ENCODE peak calls at places on chromosomes 1 and 21, in six cellular contexts. J is body of pancreas; G is CD8-positive, alpha-beta memory T cell; W is IMR-90; M is astrocyte; B is A673. F is an unnamed sample. For H3K27me3, the result is how much of the 10 kb centered on the place peaks cover.

GRCh38 chr1:109296782-109297181 is 10.0 kb downstream of the MYBPHL start:
- DNase-seq in J (no peak), G (no peak), W (no peak), M (no peak), B (no peak), F (no peak)

GRCh38 chr1:93598396-93598795 is 83.2 kb downstream of the BCAR3 start:
- DNase-seq in J (no peak), G (no peak), W (no peak), M (no peak), B (no peak), F (no peak)

GRCh38 chr1:34918609-34919561 is 10.6 kb downstream of the DLGAP3 start:
- DNase-seq in J (no peak), G (no peak), W (no peak), M (no peak), B (no peak), F (no peak)

GRCh38 chr1:246157516-246157915 is 349.6 kb downstream of the SMYD3 start:
- DNase-seq in J (no peak), G (no peak), W (no peak), M (no peak), B (no peak), F (no peak)

GRCh38 chr1:97867127-97867526 is 53.7 kb downstream of the DPYD start:
- DNase-seq in J (no peak), G (no peak), W (no peak), M (no peak), B (no peak), F (no peak)

GRCh38 chr1:238985312-238985711 is 401.1 kb upstream of the CHRM3 start:
- DNase-seq in J (no peak), G (no peak), W (no peak), M (no peak), B (no peak), F (no peak)

GRCh38 chr1:48823161-48823560 is 46.5 kb upstream of the BEND5 start:
- DNase-seq in J (peak), G (no peak), W (no peak), M (no peak), B (no peak), F (no peak)

GRCh38 chr21:42799516-42799915 is 79.8 kb downstream of the WDR4 start:
- DNase-seq in J (no peak), G (no peak), W (no peak), M (no peak), B (no peak), F (no peak)

GRCh38 chr21:41396452-41397107 is 29.5 kb upstream of the MX1 start:
- DNase-seq in J (peak), G (no peak), W (no peak), M (no peak), B (no peak), F (no peak)

GRCh38 chr1:48784301-48784700 is 7.6 kb upstream of the BEND5 start:
- DNase-seq in J (no peak), G (no peak), W (no peak), M (no peak), B (no peak), F (no peak)

GRCh38 chr1:21881250-21881649 is 55.9 kb downstream of the HSPG2 start:
- DNase-seq in J (no peak), G (no peak), W (no peak), M (no peak), B (no peak), F (no peak)

GRCh38 chr1:245062906-245063305 is 91.9 kb upstream of the KIF26B start:
- DNase-seq in J (no peak), G (no peak), W (no peak), M (no peak), B (no peak), F (no peak)

GRCh38 chr1:53725238-53725689 is 13.7 kb downstream of the GLIS1 start:
- DNase-seq in J (no peak), G (no peak), W (peak), M (peak), B (peak), F (no peak)

GRCh38 chr21:44958471-44959191 is 18.8 kb downstream of the SLX9 start:
- DNase-seq in J (peak), G (no peak), W (peak), M (peak), B (peak), F (no peak)

GRCh38 chr1:118300808-118301207 is 115.8 kb upstream of the SPAG17 start:
- DNase-seq in J (no peak), G (no peak), W (no peak), M (no peak), B (no peak), F (no peak)

GRCh38 chr1:41313661-41314131 is 47.5 kb upstream of the FOXO6 start:
- DNase-seq in J (peak), G (no peak), W (no peak), M (no peak), B (peak), F (no peak)

GRCh38 chr1:217274927-217275616 is 355.8 kb downstream of the GPATCH2 start:
- DNase-seq in J (no peak), G (no peak), W (peak), M (peak), B (peak), F (no peak)

GRCh38 chr1:193569696-193570269 is 383.4 kb upstream of the B3GALT2 start:
- DNase-seq in J (no peak), G (peak), W (peak), M (peak), B (no peak), F (peak)

GRCh38 chr1:48697066-48697707 is 79.5 kb downstream of the BEND5 start:
- DNase-seq in J (peak), G (no peak), W (peak), M (no peak), B (peak), F (no peak)

GRCh38 chr1:48470506-48470905 is 1.5 kb downstream of the SPATA6 start:
- DNase-seq in J (peak), G (no peak), W (no peak), M (peak), B (no peak), F (no peak)

GRCh38 chr1:235105051-235106043 is 23.3 kb downstream of the TOMM20 start:
- DNase-seq in J (no peak), G (peak), W (peak), M (no peak), B (no peak), F (no peak)

GRCh38 chr1:41666991-41667631 is 182.6 kb upstream of the EDN2 start:
- DNase-seq in J (peak), G (peak), W (peak), M (no peak), B (no peak), F (no peak)

GRCh38 chr1:223711838-223712183 is 528 bp upstream of the CAPN2 start:
- DNase-seq in J (no peak), G (no peak), W (no peak), M (no peak), B (no peak), F (no peak)

GRCh38 chr1:25573591-25573930 is 30.2 kb downstream of the LDLRAP1 start:
- DNase-seq in J (no peak), G (no peak), W (no peak), M (no peak), B (no peak), F (no peak)

GRCh38 chr1:59549903-59550302 is 253.0 kb downstream of the FGGY start:
- DNase-seq in J (peak), G (no peak), W (peak), M (no peak), B (no peak), F (peak)

GRCh38 chr1:244325056-244325764 is 126.5 kb downstream of the ADSS2 start:
- DNase-seq in J (peak), G (peak), W (peak), M (no peak), B (no peak), F (no peak)

GRCh38 chr1:53110370-53111072 is 31.9 kb downstream of the SLC1A7 start:
- DNase-seq in J (peak), G (no peak), W (peak), M (peak), B (no peak), F (peak)

GRCh38 chr1:118084400-118084799 is 100.6 kb downstream of the SPAG17 start:
- DNase-seq in J (no peak), G (no peak), W (no peak), M (no peak), B (peak), F (no peak)

GRCh38 chr1:223731076-223731770 is 18.9 kb downstream of the CAPN2 start:
- DNase-seq in J (no peak), G (no peak), W (peak), M (peak), B (peak), F (no peak)

GRCh38 chr1:115426271-115426771 is 88.3 kb upstream of the NGF start:
- DNase-seq in J (peak), G (no peak), W (peak), M (peak), B (no peak), F (peak)

GRCh38 chr1:47491341-47491753 is 53.5 kb downstream of the FOXD2 start:
- DNase-seq in J (no peak), G (no peak), W (no peak), M (no peak), B (no peak), F (no peak)

GRCh38 chr1:176566004-176566975 is 103.3 kb downstream of the PAPPA2 start:
- DNase-seq in J (no peak), G (no peak), W (no peak), M (peak), B (no peak), F (no peak)

GRCh38 chr1:64111787-64112186 is 91.6 kb upstream of the UBE2U start:
- DNase-seq in J (no peak), G (no peak), W (no peak), M (no peak), B (no peak), F (no peak)

GRCh38 chr1:67749263-67749843 is 64.4 kb downstream of the GADD45A start:
- DNase-seq in J (no peak), G (no peak), W (no peak), M (no peak), B (no peak), F (no peak)

GRCh38 chr1:51948491-51948915 is 42.0 kb downstream of the RAB3B start:
- DNase-seq in J (no peak), G (no peak), W (no peak), M (no peak), B (peak), F (no peak)

GRCh38 chr21:36477001-36477400 is 2.9 kb downstream of the CLDN14 start:
- DNase-seq in J (no peak), G (no peak), W (no peak), M (no peak), B (no peak), F (no peak)

GRCh38 chr1:212432706-212433576 is at the start of gene NENF:
- DNase-seq in J (peak), G (peak), W (peak), M (peak), B (peak), F (peak)

GRCh38 chr1:111563619-111564018 is 56.0 kb upstream of the RAP1A start:
- DNase-seq in J (no peak), G (no peak), W (peak), M (peak), B (no peak), F (no peak)

GRCh38 chr21:45987121-45987711 is 5.6 kb downstream of the COL6A1 start:
- DNase-seq in J (no peak), G (no peak), W (no peak), M (no peak), B (no peak), F (no peak)

DNA sequence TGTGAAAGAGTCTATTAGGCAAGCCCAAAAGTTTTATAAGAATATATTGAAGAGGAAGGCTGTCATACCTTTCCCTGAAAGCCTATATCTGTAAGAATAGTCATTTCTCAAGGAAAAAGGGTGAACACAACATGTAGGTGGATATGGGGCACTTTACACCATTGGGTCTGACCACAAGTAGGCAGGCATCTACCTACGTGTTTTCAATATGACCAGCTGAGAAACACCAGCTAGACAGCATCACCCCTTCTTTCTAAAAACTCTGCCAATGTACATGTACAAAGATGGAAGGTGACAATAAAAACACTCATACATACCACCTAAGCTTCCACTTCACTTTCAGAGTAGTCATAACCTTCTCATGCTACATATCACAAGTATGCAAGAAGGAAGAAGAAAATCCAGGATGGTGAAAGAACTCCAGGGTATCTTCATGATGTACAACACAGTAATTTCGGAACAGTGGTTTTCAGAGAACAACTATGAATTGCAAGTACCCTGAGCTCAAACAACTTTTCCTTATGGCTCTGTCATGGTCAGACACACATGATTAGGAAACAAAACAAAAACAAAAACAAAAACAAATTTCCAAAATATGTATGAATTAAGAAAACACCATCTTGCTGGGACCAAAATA is 98.5 kb upstream of the ADGRL2 start:
- DNase-seq in J (no peak), G (no peak), W (no peak), M (no peak), B (no peak), F (no peak)
- H3K4me3 ChIP-seq in J (no peak), G (no peak), W (no peak), M (no peak), B (no peak), F (no peak)

DNA sequence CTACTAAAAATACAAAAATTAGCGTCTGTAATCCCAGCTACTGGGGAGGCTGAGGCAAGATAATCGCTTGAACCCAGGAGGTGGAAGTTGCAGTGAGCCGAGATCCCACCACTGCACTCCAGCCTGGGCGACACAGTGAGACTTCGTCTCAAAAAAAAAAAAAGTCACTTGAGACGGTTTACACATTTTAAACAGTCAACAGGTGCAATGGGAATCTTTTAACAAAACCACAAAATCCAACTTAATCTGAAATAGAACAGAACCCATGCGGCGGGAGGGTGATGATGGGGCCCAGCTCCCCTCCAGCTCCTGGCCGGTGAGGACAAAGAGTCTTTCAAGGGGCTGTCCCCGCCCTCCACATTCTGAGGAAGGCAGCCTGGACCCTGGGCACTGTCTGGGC is 48.3 kb downstream of the TP73 start:
- DNase-seq in J (no peak), G (no peak), W (no peak), M (no peak), B (no peak), F (no peak)
- H3K27me3 ChIP-seq in J (under half), G (under half), W (under half), M (under half), B (under half), F (under half)

GRCh38 chr1:228063251-228064191 is 19.0 kb upstream of the ARF1 start:
- DNase-seq in J (no peak), G (no peak), W (no peak), M (no peak), B (no peak), F (no peak)

GRCh38 chr1:228066416-228066815 is 16.1 kb upstream of the ARF1 start:
- DNase-seq in J (no peak), G (no peak), W (no peak), M (no peak), B (no peak), F (no peak)

GRCh38 chr1:228065543-228066347 is 16.8 kb upstream of the ARF1 start:
- DNase-seq in J (no peak), G (no peak), W (no peak), M (no peak), B (no peak), F (no peak)

GRCh38 chr1:228064296-228064695 is 18.2 kb upstream of the ARF1 start:
- DNase-seq in J (no peak), G (no peak), W (no peak), M (no peak), B (no peak), F (no peak)

GRCh38 chr1:228064741-228065542 is 17.6 kb upstream of the ARF1 start:
- DNase-seq in J (no peak), G (no peak), W (no peak), M (no peak), B (no peak), F (no peak)
- H3K4me3 ChIP-seq in J (no peak), G (no peak), W (no peak), M (no peak), B (no peak), F (no peak)

GRCh38 chr1:8363186-8363585 is 45.3 kb downstream of the SLC45A1 start:
- DNase-seq in J (no peak), G (no peak), W (no peak), M (no peak), B (no peak), F (no peak)

GRCh38 chr1:8363764-8364301 is 45.9 kb downstream of the SLC45A1 start:
- DNase-seq in J (no peak), G (no peak), W (no peak), M (no peak), B (peak), F (no peak)

GRCh38 chr1:8362701-8363101 is 44.8 kb downstream of the SLC45A1 start:
- DNase-seq in J (no peak), G (no peak), W (no peak), M (no peak), B (no peak), F (no peak)

GRCh38 chr1:8365661-8366362 is 47.9 kb downstream of the SLC45A1 start:
- DNase-seq in J (no peak), G (no peak), W (no peak), M (no peak), B (no peak), F (no peak)

DNA sequence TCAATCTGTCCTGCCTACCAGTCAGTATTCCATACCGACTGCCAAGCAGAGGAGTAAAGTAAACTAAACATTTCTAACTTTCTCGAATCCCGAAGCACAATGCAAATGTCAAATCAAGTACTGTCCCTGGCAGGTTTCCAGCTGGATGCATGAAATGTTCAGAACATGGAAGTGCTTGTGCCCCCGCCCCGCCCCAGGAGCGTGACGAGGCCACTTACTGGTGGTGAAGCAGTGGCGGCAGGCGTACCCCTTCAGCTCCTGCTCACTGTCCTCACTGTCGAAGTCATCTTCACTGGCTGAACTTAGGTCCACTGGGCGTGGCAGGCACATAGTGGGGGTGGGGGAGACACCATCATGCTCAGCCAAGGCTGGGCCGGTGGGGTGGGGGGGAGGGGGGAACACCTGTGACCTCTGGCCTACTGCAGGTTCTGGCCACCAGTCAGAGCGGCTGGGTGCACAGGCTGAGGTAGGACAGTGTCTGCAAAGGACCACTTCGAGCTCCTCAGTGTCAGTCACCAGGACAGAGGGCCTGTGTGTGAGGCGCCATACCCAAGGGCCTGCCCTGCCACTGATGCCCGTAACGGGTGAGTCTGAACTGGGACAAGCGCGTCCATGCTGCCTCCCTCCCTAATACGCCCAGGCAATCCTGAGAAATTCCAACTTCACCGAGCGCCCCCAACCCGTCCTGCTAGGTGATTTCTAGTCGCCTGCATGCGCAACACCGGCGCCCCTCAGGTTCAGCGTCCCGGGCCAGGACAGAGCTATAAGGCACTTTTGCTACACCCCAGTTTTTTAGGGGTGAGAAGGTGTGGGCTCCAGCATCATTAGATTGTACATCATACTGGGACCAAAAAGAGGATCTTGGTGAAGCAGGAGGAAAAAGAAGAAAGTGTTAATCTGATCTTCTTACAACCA is 46.9 kb downstream of the SLC45A1 start:
- DNase-seq in J (no peak), G (no peak), W (no peak), M (no peak), B (peak), F (no peak)
- H3K27me3 ChIP-seq in J (under half), G (under half), W (under half), M (under half), B (under half), F (under half)

GRCh38 chr1:152886758-152887409 is 8.8 kb downstream of the SMCP start:
- DNase-seq in J (no peak), G (no peak), W (no peak), M (no peak), B (no peak), F (no peak)
- H3K4me3 ChIP-seq in J (no peak), G (no peak), W (no peak), M (no peak), B (no peak), F (no peak)

GRCh38 chr1:20381045-20381641 is 90.5 kb downstream of the VWA5B1 start:
- DNase-seq in J (no peak), G (no peak), W (no peak), M (no peak), B (no peak), F (no peak)
- H3K27me3 ChIP-seq in J (under half), G (under half), W (under half), M (under half), B (under half), F (under half)

F was measured in BJ.